ENCODE peak calls at places on chromosomes 1 and 21, in seven cellular contexts. L, M, T, R, C, W and V are unnamed samples.

GRCh38 chr1:238642231-238642630 is 744.1 kb upstream of the CHRM3 start:
- DNase-seq in W (no peak), M (no peak), T (peak), L (no peak), R (no peak), C (no peak), V (no peak)

GRCh38 chr1:150970818-150971582 is 3.6 kb downstream of the CERS2 start:
- DNase-seq in T (peak), L (peak), W (no peak), C (no peak), R (no peak), M (peak), V (no peak)

GRCh38 chr1:208772891-208773290 is 528.7 kb upstream of the PLXNA2 start:
- DNase-seq in W (no peak), M (no peak), C (no peak), T (no peak), R (no peak), L (no peak), V (no peak)

GRCh38 chr1:109629372-109630030 is 9.9 kb downstream of the AMPD2 start:
- DNase-seq in L (no peak), R (no peak), M (no peak), C (no peak), T (no peak), W (no peak), V (no peak)

GRCh38 chr1:46689897-46690296 is 18.2 kb downstream of the TEX38 start:
- DNase-seq in R (no peak), W (no peak), C (no peak), M (no peak), T (no peak), L (peak), V (no peak)

GRCh38 chr1:89831462-89832113 is 10.8 kb downstream of the LRRC8D start:
- DNase-seq in L (no peak), C (no peak), M (no peak), W (no peak), R (no peak), T (no peak), V (no peak)

GRCh38 chr1:185813401-185813979 is 79.3 kb downstream of the HMCN1 start:
- DNase-seq in M (no peak), L (peak), T (peak), W (peak), C (no peak), R (no peak), V (peak)

GRCh38 chr1:209176866-209177430 is 406.6 kb upstream of the CAMK1G start:
- DNase-seq in R (no peak), L (no peak), C (no peak), M (no peak), T (no peak), W (no peak), V (no peak)

GRCh38 chr1:39129514-39129913 is 75.0 kb upstream of the MACF1 start:
- DNase-seq in R (no peak), C (no peak), T (peak), M (no peak), W (peak), L (no peak), V (peak)

GRCh38 chr1:50422946-50423669 is at the start of gene DMRTA2:
- DNase-seq in W (no peak), L (peak), T (no peak), C (no peak), R (no peak), M (no peak), V (peak)

GRCh38 chr1:31734582-31735107 is 29.5 kb downstream of the ADGRB2 start:
- DNase-seq in R (no peak), M (no peak), C (no peak), L (no peak), W (peak), T (no peak), V (no peak)

GRCh38 chr21:26715878-26716506 is 129.2 kb downstream of the ADAMTS1 start:
- DNase-seq in W (peak), C (no peak), M (no peak), L (peak), T (peak), R (no peak), V (peak)

GRCh38 chr1:75615664-75616435 is 4.9 kb upstream of the SLC44A5 start:
- DNase-seq in T (peak), L (peak), R (no peak), M (peak), W (peak), C (no peak), V (peak)

GRCh38 chr1:206555473-206555935 is 48.2 kb downstream of the RASSF5 start:
- DNase-seq in M (peak), C (no peak), T (no peak), L (no peak), W (peak), R (peak), V (no peak)

GRCh38 chr1:206447079-206447780 is 23.0 kb upstream of the IKBKE start:
- DNase-seq in L (no peak), R (no peak), C (no peak), T (peak), W (no peak), M (no peak), V (no peak)

GRCh38 chr1:25985171-25985570 is 12.7 kb downstream of the PAFAH2 start:
- DNase-seq in L (peak), R (no peak), T (no peak), C (no peak), W (peak), M (no peak), V (peak)

GRCh38 chr1:15762546-15762945 is 4.0 kb downstream of the FBLIM1 start:
- DNase-seq in L (no peak), T (no peak), M (no peak), C (no peak), W (no peak), R (no peak), V (no peak)

GRCh38 chr1:190277116-190277515 is 200.5 kb downstream of the BRINP3 start:
- DNase-seq in C (no peak), W (no peak), L (no peak), T (no peak), R (no peak), M (no peak), V (no peak)

GRCh38 chr1:16026723-16027484 is 5.1 kb downstream of the CLCNKA start:
- DNase-seq in M (no peak), W (no peak), T (no peak), L (no peak), C (no peak), R (peak), V (no peak)

GRCh38 chr1:182485861-182486260 is 35.9 kb downstream of the RGSL1 start:
- DNase-seq in C (no peak), T (no peak), L (no peak), M (no peak), W (no peak), R (no peak), V (no peak)

GRCh38 chr1:61887076-61887867 is 145.0 kb downstream of the PATJ start:
- DNase-seq in W (peak), L (no peak), T (no peak), R (no peak), C (no peak), M (no peak), V (no peak)

GRCh38 chr1:172451002-172451443 is 7.2 kb upstream of the PIGC start:
- DNase-seq in R (no peak), M (no peak), C (no peak), W (peak), T (no peak), L (no peak), V (no peak)

GRCh38 chr1:230824571-230825060 is 43.7 kb downstream of the C1orf198 start:
- DNase-seq in W (no peak), M (no peak), C (no peak), R (no peak), L (no peak), T (peak), V (peak)